ENCODE peak calls at places on chromosomes 16 and 17, in eight cellular contexts. One of them, this sample, is unnamed.

GRCh38 chr17:10360578-10360977 is 12.2 kb downstream of the MYH13 start:
- DNase-seq in OCI-LY7: no peak
- DNase-seq in DND-41: no peak
- DNase-seq in hepatocyte: no peak
- DNase-seq in left ventricle myocardium inferior: no peak
- DNase-seq in esophagus squamous epithelium: no peak
- DNase-seq in tibial nerve: no peak
- DNase-seq in ovary: no peak
- DNase-seq in this sample: no peak

GRCh38 chr17:3788200-3788599 is 12.8 kb downstream of the ITGAE start:
- DNase-seq in OCI-LY7: no peak
- DNase-seq in DND-41: peak; percentile 84
- DNase-seq in hepatocyte: no peak
- DNase-seq in left ventricle myocardium inferior: no peak
- DNase-seq in esophagus squamous epithelium: no peak
- DNase-seq in tibial nerve: no peak
- DNase-seq in ovary: no peak
- DNase-seq in this sample: no peak

GRCh38 chr17:57368637-57369336 is 112.5 kb downstream of the MSI2 start:
- DNase-seq in OCI-LY7: no peak
- DNase-seq in DND-41: no peak
- DNase-seq in hepatocyte: no peak
- DNase-seq in left ventricle myocardium inferior: no peak
- DNase-seq in esophagus squamous epithelium: no peak
- DNase-seq in tibial nerve: no peak
- DNase-seq in ovary: no peak
- DNase-seq in this sample: no peak

GRCh38 chr17:79845601-79845949 is 6.3 kb upstream of the CBX4 start:
- DNase-seq in OCI-LY7: no peak
- DNase-seq in DND-41: no peak
- DNase-seq in hepatocyte: peak; percentile 74
- DNase-seq in left ventricle myocardium inferior: no peak
- DNase-seq in esophagus squamous epithelium: no peak
- DNase-seq in tibial nerve: no peak
- DNase-seq in ovary: peak; percentile 49
- DNase-seq in this sample: no peak

GRCh38 chr17:1592751-1593629 is 30.4 kb upstream of the PITPNA start:
- DNase-seq in OCI-LY7: peak; percentile 94
- DNase-seq in DND-41: peak; percentile 99
- DNase-seq in hepatocyte: peak; percentile 84
- DNase-seq in left ventricle myocardium inferior: no peak
- DNase-seq in esophagus squamous epithelium: no peak
- DNase-seq in tibial nerve: no peak
- DNase-seq in ovary: no peak
- DNase-seq in this sample: no peak

GRCh38 chr16:27174798-27175197 is 28.5 kb upstream of the KDM8 start:
- DNase-seq in OCI-LY7: no peak
- DNase-seq in DND-41: peak; percentile 40
- DNase-seq in hepatocyte: peak; percentile 68
- DNase-seq in left ventricle myocardium inferior: no peak
- DNase-seq in esophagus squamous epithelium: no peak
- DNase-seq in tibial nerve: no peak
- DNase-seq in ovary: no peak
- DNase-seq in this sample: no peak

GRCh38 chr17:9225305-9226101 is 204.2 kb downstream of the NTN1 start:
- DNase-seq in OCI-LY7: no peak
- DNase-seq in DND-41: no peak
- DNase-seq in hepatocyte: no peak
- DNase-seq in left ventricle myocardium inferior: no peak
- DNase-seq in esophagus squamous epithelium: no peak
- DNase-seq in tibial nerve: no peak
- DNase-seq in ovary: no peak
- DNase-seq in this sample: no peak

GRCh38 chr17:35242805-35243458 is at the start of gene SLFN5:
- DNase-seq in OCI-LY7: peak; percentile 85
- DNase-seq in DND-41: peak; percentile 92
- DNase-seq in hepatocyte: peak; percentile 93
- DNase-seq in left ventricle myocardium inferior: peak; percentile 94
- DNase-seq in esophagus squamous epithelium: peak; percentile 74
- DNase-seq in tibial nerve: peak; percentile 98
- DNase-seq in ovary: peak; percentile 95
- DNase-seq in this sample: peak; percentile 87

GRCh38 chr17:1986783-1987451 is 38.2 kb downstream of the RTN4RL1 start:
- DNase-seq in OCI-LY7: no peak
- DNase-seq in DND-41: no peak
- DNase-seq in hepatocyte: no peak
- DNase-seq in left ventricle myocardium inferior: no peak
- DNase-seq in esophagus squamous epithelium: no peak
- DNase-seq in tibial nerve: no peak
- DNase-seq in ovary: peak; percentile 50
- DNase-seq in this sample: no peak

GRCh38 chr17:57721967-57722703 is 23.0 kb downstream of the CCDC182 start:
- DNase-seq in OCI-LY7: no peak
- DNase-seq in DND-41: no peak
- DNase-seq in hepatocyte: no peak
- DNase-seq in left ventricle myocardium inferior: no peak
- DNase-seq in esophagus squamous epithelium: no peak
- DNase-seq in tibial nerve: no peak
- DNase-seq in ovary: no peak
- DNase-seq in this sample: no peak

GRCh38 chr16:89841275-89841674 is 13.0 kb downstream of the SPIRE2 start:
- DNase-seq in OCI-LY7: peak; percentile 44
- DNase-seq in DND-41: peak; percentile 32
- DNase-seq in hepatocyte: no peak
- DNase-seq in left ventricle myocardium inferior: no peak
- DNase-seq in esophagus squamous epithelium: no peak
- DNase-seq in tibial nerve: no peak
- DNase-seq in ovary: no peak
- DNase-seq in this sample: no peak

GRCh38 chr17:66260265-66260664 is 31.1 kb upstream of the APOH start:
- DNase-seq in OCI-LY7: no peak
- DNase-seq in DND-41: no peak
- DNase-seq in hepatocyte: no peak
- DNase-seq in left ventricle myocardium inferior: no peak
- DNase-seq in esophagus squamous epithelium: no peak
- DNase-seq in tibial nerve: no peak
- DNase-seq in ovary: no peak
- DNase-seq in this sample: no peak

GRCh38 chr17:66260688-66261087 is 31.5 kb upstream of the APOH start:
- DNase-seq in OCI-LY7: no peak
- DNase-seq in DND-41: no peak
- DNase-seq in hepatocyte: no peak
- DNase-seq in left ventricle myocardium inferior: no peak
- DNase-seq in esophagus squamous epithelium: no peak
- DNase-seq in tibial nerve: no peak
- DNase-seq in ovary: no peak
- DNase-seq in this sample: no peak

GRCh38 chr17:66255527-66255971 is 26.3 kb upstream of the APOH start:
- DNase-seq in OCI-LY7: no peak
- DNase-seq in DND-41: no peak
- DNase-seq in hepatocyte: no peak
- DNase-seq in left ventricle myocardium inferior: no peak
- DNase-seq in esophagus squamous epithelium: no peak
- DNase-seq in tibial nerve: no peak
- DNase-seq in ovary: no peak
- DNase-seq in this sample: no peak

GRCh38 chr17:66250686-66251085 is 21.5 kb upstream of the APOH start:
- DNase-seq in OCI-LY7: no peak
- DNase-seq in DND-41: no peak
- DNase-seq in hepatocyte: no peak
- DNase-seq in left ventricle myocardium inferior: no peak
- DNase-seq in esophagus squamous epithelium: no peak
- DNase-seq in tibial nerve: no peak
- DNase-seq in ovary: no peak
- DNase-seq in this sample: no peak

GRCh38 chr17:66255112-66255511 is 25.9 kb upstream of the APOH start:
- DNase-seq in OCI-LY7: peak; percentile 80
- DNase-seq in DND-41: peak; percentile 59
- DNase-seq in hepatocyte: peak; percentile 76
- DNase-seq in left ventricle myocardium inferior: no peak
- DNase-seq in esophagus squamous epithelium: no peak
- DNase-seq in tibial nerve: peak; percentile 60
- DNase-seq in ovary: no peak
- DNase-seq in this sample: peak; percentile 62
- H3K27ac ChIP-seq in OCI-LY7: no peak overlapping the region
- H3K27ac ChIP-seq in DND-41: no peak overlapping the region
- H3K27ac ChIP-seq in hepatocyte: no peak overlapping the region
- H3K27ac ChIP-seq in left ventricle myocardium inferior: no peak overlapping the region
- H3K27ac ChIP-seq in esophagus squamous epithelium: no peak overlapping the region
- H3K27ac ChIP-seq in tibial nerve: no peak overlapping the region
- H3K27ac ChIP-seq in ovary: no peak overlapping the region
- H3K27ac ChIP-seq in this sample: no peak overlapping the region

GRCh38 chr16:87693827-87694226 is 72.0 kb downstream of the KLHDC4 start:
- DNase-seq in OCI-LY7: no peak
- DNase-seq in DND-41: no peak
- DNase-seq in hepatocyte: no peak
- DNase-seq in left ventricle myocardium inferior: no peak
- DNase-seq in esophagus squamous epithelium: no peak
- DNase-seq in tibial nerve: no peak
- DNase-seq in ovary: no peak
- DNase-seq in this sample: no peak

GRCh38 chr16:87696796-87697195 is 69.0 kb downstream of the KLHDC4 start:
- DNase-seq in OCI-LY7: no peak
- DNase-seq in DND-41: no peak
- DNase-seq in hepatocyte: no peak
- DNase-seq in left ventricle myocardium inferior: no peak
- DNase-seq in esophagus squamous epithelium: no peak
- DNase-seq in tibial nerve: no peak
- DNase-seq in ovary: no peak
- DNase-seq in this sample: no peak

GRCh38 chr16:87692756-87693155 is 73.0 kb downstream of the KLHDC4 start:
- DNase-seq in OCI-LY7: no peak
- DNase-seq in DND-41: no peak
- DNase-seq in hepatocyte: no peak
- DNase-seq in left ventricle myocardium inferior: no peak
- DNase-seq in esophagus squamous epithelium: no peak
- DNase-seq in tibial nerve: no peak
- DNase-seq in ovary: no peak
- DNase-seq in this sample: no peak

GRCh38 chr16:87695534-87695933 is 70.3 kb downstream of the KLHDC4 start:
- DNase-seq in OCI-LY7: no peak
- DNase-seq in DND-41: no peak
- DNase-seq in hepatocyte: no peak
- DNase-seq in left ventricle myocardium inferior: no peak
- DNase-seq in esophagus squamous epithelium: no peak
- DNase-seq in tibial nerve: no peak
- DNase-seq in ovary: no peak
- DNase-seq in this sample: no peak

DNA sequence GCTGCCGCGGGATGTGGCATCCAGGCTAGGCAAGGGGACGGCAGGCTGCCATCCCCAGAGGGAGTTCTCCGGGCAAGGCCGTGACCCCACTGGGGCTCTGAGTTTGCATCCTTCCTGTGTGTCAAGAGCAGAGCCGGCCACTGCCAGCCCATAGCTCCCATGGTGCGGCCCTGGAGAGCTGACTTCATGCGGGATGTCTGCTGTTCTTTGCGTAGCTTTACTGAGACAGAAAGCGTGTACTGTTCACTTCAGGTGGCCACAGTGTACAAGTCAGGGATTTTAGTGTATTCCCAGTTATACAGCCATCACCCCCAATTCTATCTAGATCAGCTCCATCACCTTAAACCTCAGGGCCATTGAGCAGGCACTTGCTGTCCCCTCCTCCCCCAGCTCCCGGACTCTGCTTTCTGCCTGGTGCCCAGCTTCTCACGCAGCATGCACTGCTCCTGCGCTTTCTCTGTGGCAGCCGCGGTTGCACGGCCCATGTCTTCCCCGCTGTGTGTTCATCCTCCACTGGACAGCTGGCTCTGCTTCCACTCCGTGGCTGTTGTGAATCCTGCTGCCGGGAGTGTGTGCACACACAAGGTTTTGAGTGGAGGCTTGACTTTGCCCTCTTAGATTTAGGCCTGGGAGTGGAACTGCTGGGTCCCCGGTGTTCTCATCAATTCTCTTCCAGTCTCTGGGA is 71.2 kb downstream of the KLHDC4 start:
- DNase-seq in OCI-LY7: no peak
- DNase-seq in DND-41: no peak
- DNase-seq in hepatocyte: no peak
- DNase-seq in left ventricle myocardium inferior: no peak
- DNase-seq in esophagus squamous epithelium: no peak
- DNase-seq in tibial nerve: no peak
- DNase-seq in ovary: no peak
- DNase-seq in this sample: no peak
- H3K9me3 ChIP-seq in OCI-LY7: no peaks in the 10 kb centered on the region
- H3K9me3 ChIP-seq in DND-41: no peaks in the 10 kb centered on the region
- H3K9me3 ChIP-seq in hepatocyte: no peaks in the 10 kb centered on the region
- H3K9me3 ChIP-seq in left ventricle myocardium inferior: no peaks in the 10 kb centered on the region
- H3K9me3 ChIP-seq in esophagus squamous epithelium: no peaks in the 10 kb centered on the region
- H3K9me3 ChIP-seq in tibial nerve: no peaks in the 10 kb centered on the region
- H3K9me3 ChIP-seq in ovary: no peaks in the 10 kb centered on the region
- H3K9me3 ChIP-seq in this sample: peaks cover 4% of the 10 kb centered on the region

GRCh38 chr16:35687781-35688180 is 2228.4 kb downstream of the TP53TG3F start:
- DNase-seq in OCI-LY7: no peak
- DNase-seq in DND-41: no peak
- DNase-seq in hepatocyte: no peak
- DNase-seq in left ventricle myocardium inferior: no peak
- DNase-seq in esophagus squamous epithelium: no peak
- DNase-seq in tibial nerve: no peak
- DNase-seq in ovary: no peak
- DNase-seq in this sample: no peak
- H3K4me3 ChIP-seq in OCI-LY7: no peak overlapping the region
- H3K4me3 ChIP-seq in DND-41: no peak overlapping the region
- H3K4me3 ChIP-seq in hepatocyte: no peak overlapping the region
- H3K4me3 ChIP-seq in left ventricle myocardium inferior: no peak overlapping the region
- H3K4me3 ChIP-seq in esophagus squamous epithelium: no peak overlapping the region
- H3K4me3 ChIP-seq in tibial nerve: no peak overlapping the region
- H3K4me3 ChIP-seq in ovary: no peak overlapping the region
- H3K4me3 ChIP-seq in this sample: no peak overlapping the region

DNA sequence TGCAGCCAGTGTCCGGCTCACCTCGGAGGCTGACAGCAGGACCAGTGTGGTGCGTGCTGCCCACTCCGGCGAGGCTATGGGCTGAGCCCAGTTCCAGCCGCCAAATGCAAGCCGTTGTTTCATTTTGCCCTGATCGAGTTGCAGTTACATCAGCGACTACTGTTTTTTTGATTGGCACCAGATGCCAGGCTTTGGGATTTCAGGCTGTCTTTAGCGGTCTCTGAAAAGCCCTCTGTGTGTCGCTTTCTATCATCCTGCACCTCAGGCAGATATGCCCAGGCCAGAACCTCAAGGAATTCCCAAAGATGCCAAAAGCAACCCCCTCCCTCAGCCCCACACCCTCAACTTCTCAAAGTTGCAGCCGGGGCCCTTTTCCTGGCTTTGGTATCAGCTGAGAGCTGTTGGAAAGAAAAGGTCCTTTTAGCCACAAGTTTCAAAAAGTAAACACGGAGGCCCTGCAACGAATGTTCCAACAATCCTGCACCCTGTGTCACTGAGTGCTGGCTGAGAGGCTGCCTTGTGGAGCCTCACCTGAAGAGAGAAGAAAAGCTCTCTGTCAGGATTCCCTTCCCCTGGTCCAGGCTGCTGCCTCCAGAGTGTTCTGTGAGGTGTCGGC is 58.9 kb downstream of the WWP2 start:
- DNase-seq in OCI-LY7: no peak
- DNase-seq in DND-41: no peak
- DNase-seq in hepatocyte: peak; percentile 48
- DNase-seq in left ventricle myocardium inferior: no peak
- DNase-seq in esophagus squamous epithelium: no peak
- DNase-seq in tibial nerve: no peak
- DNase-seq in ovary: no peak
- DNase-seq in this sample: no peak
- H3K27ac ChIP-seq in OCI-LY7: no peak overlapping the region
- H3K27ac ChIP-seq in DND-41: no peak overlapping the region
- H3K27ac ChIP-seq in hepatocyte: peak overlapping the region; percentile 84
- H3K27ac ChIP-seq in left ventricle myocardium inferior: peak overlapping the region; percentile 34
- H3K27ac ChIP-seq in esophagus squamous epithelium: no peak overlapping the region
- H3K27ac ChIP-seq in tibial nerve: peak overlapping the region; percentile 86
- H3K27ac ChIP-seq in ovary: no peak overlapping the region
- H3K27ac ChIP-seq in this sample: peak overlapping the region; percentile 52